ENCODE peak calls at places on chromosomes 16 and 17, in four cellular contexts. Z is NCI-H1436, K is NCI-H226, R is T-helper 1 cell. M is an unnamed sample.

GRCh38 chr16:80198265-80198994 is 342.4 kb upstream of the DYNLRB2 start:
- DNase-seq in Z (peak), R (no peak), K (no peak), M (no peak)

GRCh38 chr17:43661699-43662431 is at the start of gene MEOX1:
- DNase-seq in R (no peak), Z (no peak), K (no peak), M (peak)

GRCh38 chr16:48232459-48233040 is 11.6 kb upstream of the LONP2 start:
- DNase-seq in Z (no peak), R (no peak), K (no peak), M (no peak)

GRCh38 chr17:63701477-63702222 is 1.7 kb upstream of the LIMD2 start:
- DNase-seq in K (no peak), R (peak), Z (no peak), M (no peak)

GRCh38 chr16:78395035-78395434 is 295.6 kb downstream of the WWOX start:
- DNase-seq in R (no peak), Z (no peak), K (no peak), M (no peak)

GRCh38 chr17:56939869-56940484 is 20.9 kb downstream of the COIL start:
- DNase-seq in Z (peak), K (peak), R (no peak), M (peak)

GRCh38 chr17:48637323-48638260 is 11.4 kb upstream of the HOXB9 start:
- DNase-seq in R (no peak), Z (no peak), K (peak), M (peak)

GRCh38 chr16:533391-534088 is 6.0 kb downstream of the CAPN15 start:
- DNase-seq in K (no peak), Z (no peak), R (no peak), M (no peak)

GRCh38 chr16:86466695-86467406 is 43.5 kb upstream of the FOXF1 start:
- DNase-seq in R (no peak), Z (no peak), K (no peak), M (peak)

GRCh38 chr17:32488604-32489180 is 1.9 kb downstream of the CDK5R1 start:
- DNase-seq in R (no peak), K (no peak), Z (no peak), M (no peak)

GRCh38 chr17:40317345-40317873 is 8.4 kb downstream of the RARA start:
- DNase-seq in K (no peak), R (peak), Z (peak), M (peak)

GRCh38 chr17:62724398-62725146 is 83.5 kb downstream of the MARCHF10 start:
- DNase-seq in Z (no peak), K (no peak), R (peak), M (peak)

GRCh38 chr17:6528557-6528956 is 27.8 kb downstream of the PITPNM3 start:
- DNase-seq in Z (no peak), K (no peak), R (no peak), M (no peak)

GRCh38 chr17:50102164-50102991 is 7.2 kb downstream of the PDK2 start:
- DNase-seq in R (no peak), K (no peak), Z (no peak), M (no peak)

GRCh38 chr17:63950940-63951907 is 19.1 kb upstream of the CD79B start:
- DNase-seq in R (no peak), K (no peak), Z (no peak), M (no peak)

GRCh38 chr17:76466775-76467130 is 650 bp upstream of the AANAT start:
- DNase-seq in Z (no peak), K (no peak), R (no peak), M (no peak)

GRCh38 chr17:77116371-77116860 is 24.4 kb upstream of the SEC14L1 start:
- DNase-seq in R (no peak), K (no peak), Z (no peak), M (no peak)

GRCh38 chr17:63692195-63692816 is 7.6 kb downstream of the LIMD2 start:
- DNase-seq in R (no peak), Z (no peak), K (no peak), M (no peak)